ENCODE peak calls at places on chromosomes 16 and 17, in five cellular contexts. V is OCI-LY7, R is fibroblast of villous mesenchyme, G is MG63, U is body of pancreas. B is an unnamed sample.

GRCh38 chr17:2402517-2402916 is 1.7 kb upstream of the MNT start:
- DNase-seq in R (no peak), U (no peak), V (no peak), G (no peak), B (no peak)

GRCh38 chr16:54998834-54999233 is 68.2 kb downstream of the IRX5 start:
- DNase-seq in V (no peak), R (no peak), G (no peak), U (no peak), B (no peak)

GRCh38 chr17:2075336-2076056 is 20.6 kb downstream of the HIC1 start:
- DNase-seq in U (no peak), R (peak; percentile 83), G (peak; percentile 43), V (no peak), B (no peak)

GRCh38 chr16:3074860-3075545 is 9.6 kb downstream of the IL32 start:
- DNase-seq in U (no peak), G (no peak), V (peak; percentile 83), R (no peak), B (peak; percentile 93)

GRCh38 chr16:85178596-85178995 is 66.3 kb upstream of the CIBAR2 start:
- DNase-seq in G (no peak), R (no peak), U (no peak), V (no peak), B (no peak)

GRCh38 chr16:80460988-80461387 is 79.8 kb upstream of the DYNLRB2 start:
- DNase-seq in R (no peak), V (no peak), G (no peak), U (no peak), B (no peak)

GRCh38 chr17:66416207-66416940 is 114.0 kb downstream of the PRKCA start:
- DNase-seq in V (no peak), G (no peak), U (peak; percentile 12), R (no peak), B (no peak)

GRCh38 chr16:86682219-86682904 is 104.0 kb downstream of the FOXL1 start:
- DNase-seq in U (no peak), R (no peak), G (no peak), V (no peak), B (no peak)

GRCh38 chr17:10758062-10758461 is 28.2 kb upstream of the TMEM220 start:
- DNase-seq in U (peak; percentile 55), G (no peak), R (no peak), V (no peak), B (peak; percentile 12)

DNA sequence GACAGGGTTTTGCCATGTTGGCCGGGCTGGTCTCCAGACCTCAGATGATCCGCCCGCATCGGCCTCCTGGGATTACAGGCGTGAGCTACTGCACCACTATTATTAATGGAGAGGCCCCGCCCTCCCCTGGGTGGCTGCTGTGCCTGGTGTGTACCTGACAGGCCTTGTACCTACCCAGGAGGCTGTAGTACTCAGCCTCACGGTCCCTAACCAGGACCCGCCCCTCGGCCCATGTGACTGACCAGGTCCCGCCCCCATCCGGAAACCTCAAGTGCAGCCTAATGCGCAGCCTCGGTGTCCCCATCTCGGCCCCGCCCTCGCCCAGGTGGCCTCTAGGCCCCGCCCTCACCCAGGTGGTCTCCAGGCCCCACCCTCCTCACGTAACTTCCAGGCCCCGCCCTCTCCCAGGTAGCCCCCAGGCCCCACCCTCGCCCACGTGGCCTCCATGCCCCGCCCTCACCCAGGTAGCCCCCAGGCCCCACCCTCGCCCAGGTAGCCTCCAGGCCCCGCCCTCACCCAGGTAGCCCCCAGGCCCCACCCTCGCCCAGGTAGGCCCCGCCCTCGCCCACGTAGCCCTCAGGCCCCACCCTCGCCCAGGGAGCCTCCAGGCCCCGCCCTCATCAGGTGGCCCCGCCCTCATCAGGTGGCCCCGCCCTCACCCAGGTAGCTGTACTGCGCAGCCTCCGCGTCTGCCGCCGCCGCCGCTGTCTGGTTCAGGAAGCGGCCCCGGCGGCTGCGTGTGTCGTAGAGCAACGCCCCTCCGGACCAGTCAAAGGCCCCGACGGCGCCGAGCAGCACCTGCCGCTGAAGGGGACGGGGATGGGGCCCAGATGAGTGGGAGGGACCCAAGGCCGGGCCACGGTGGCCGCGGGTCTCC is 31.0 kb downstream of the HASPIN start:
- DNase-seq in R (no peak), G (no peak), U (peak; percentile 100), V (no peak), B (peak; percentile 68)
- H3K4me3 ChIP-seq in R (no peak overlapping the region), G (no peak overlapping the region), U (peak overlapping the region; percentile 44), V (no peak overlapping the region), B (no peak overlapping the region)

GRCh38 chr16:44655-45054 is 8.8 kb downstream of the POLR3K start:
- DNase-seq in V (no peak), U (no peak), R (no peak), G (no peak), B (no peak)

GRCh38 chr16:47234-47633 is 6.2 kb downstream of the POLR3K start:
- DNase-seq in G (no peak), U (no peak), V (no peak), R (no peak), B (no peak)

GRCh38 chr16:43294-43693 is 10.1 kb downstream of the POLR3K start:
- DNase-seq in V (no peak), U (no peak), R (no peak), G (no peak), B (no peak)

GRCh38 chr16:42069-42457 is 11.3 kb downstream of the POLR3K start:
- DNase-seq in G (no peak), V (no peak), R (no peak), U (no peak), B (no peak)

GRCh38 chr16:45454-45853 is 8.0 kb downstream of the POLR3K start:
- DNase-seq in V (no peak), G (no peak), R (no peak), U (no peak), B (no peak)
- H3K4me3 ChIP-seq in V (no peak overlapping the region), G (no peak overlapping the region), R (no peak overlapping the region), U (no peak overlapping the region), B (no peak overlapping the region)

GRCh38 chr17:8696951-8697745 is 47.5 kb downstream of the CCDC42 start:
- DNase-seq in R (peak; percentile 80), U (no peak), G (no peak), V (no peak), B (no peak)
- H3K4me3 ChIP-seq in R (no peak overlapping the region), U (no peak overlapping the region), G (no peak overlapping the region), V (no peak overlapping the region), B (no peak overlapping the region)

GRCh38 chr16:64419832-64420231 is 702.0 kb downstream of the CDH11 start:
- DNase-seq in V (no peak), U (no peak), R (no peak), G (no peak), B (no peak)

GRCh38 chr16:64412578-64413280 is 709.1 kb downstream of the CDH11 start:
- DNase-seq in U (no peak), R (no peak), V (no peak), G (peak; percentile 52), B (no peak)

GRCh38 chr16:64417711-64418227 is 704.1 kb downstream of the CDH11 start:
- DNase-seq in G (no peak), V (no peak), R (no peak), U (no peak), B (no peak)

GRCh38 chr16:64421515-64421914 is 700.3 kb downstream of the CDH11 start:
- DNase-seq in R (no peak), U (no peak), V (peak; percentile 51), G (no peak), B (no peak)

DNA sequence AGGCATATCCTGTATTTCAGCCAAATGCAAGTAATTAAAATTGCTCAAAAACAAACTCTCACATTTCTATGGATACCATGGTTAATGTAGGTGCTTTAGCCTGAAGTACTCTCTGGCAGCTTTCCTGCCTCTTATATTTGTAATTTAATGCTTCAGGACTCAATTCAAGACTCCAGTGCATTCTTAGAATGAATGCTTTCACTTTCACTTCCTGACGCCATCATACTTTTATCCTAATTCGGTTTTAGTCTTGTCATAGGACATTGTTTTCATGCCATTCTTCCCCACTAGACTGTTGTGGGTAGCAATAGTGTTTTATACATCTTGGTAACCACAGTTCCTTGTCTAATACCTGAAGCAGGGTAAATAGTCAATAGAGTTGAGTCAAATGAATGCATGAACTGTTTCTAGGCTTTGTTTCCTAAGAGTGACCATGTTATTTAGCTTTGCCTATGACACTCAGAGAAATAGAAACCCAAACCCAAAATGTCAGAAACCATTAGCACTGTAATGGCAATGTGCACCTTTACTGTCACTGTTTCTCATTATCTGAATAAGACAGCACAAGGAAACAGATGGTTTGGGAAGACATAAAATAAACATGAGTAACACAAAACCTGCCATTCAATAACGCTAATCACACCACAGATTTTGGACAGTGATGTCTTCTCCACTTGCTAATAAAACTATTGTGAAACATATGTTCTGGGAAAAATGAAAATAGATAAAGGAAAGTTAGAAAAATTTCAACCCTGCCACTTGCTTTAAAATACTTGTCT is 705.4 kb downstream of the CDH11 start:
- DNase-seq in U (no peak), R (peak; percentile 56), V (peak; percentile 37), G (no peak), B (peak; percentile 1)
- H3K4me3 ChIP-seq in U (no peak overlapping the region), R (peak overlapping the region; percentile 56), V (peak overlapping the region; percentile 33), G (peak overlapping the region; percentile 33), B (no peak overlapping the region)

DNA sequence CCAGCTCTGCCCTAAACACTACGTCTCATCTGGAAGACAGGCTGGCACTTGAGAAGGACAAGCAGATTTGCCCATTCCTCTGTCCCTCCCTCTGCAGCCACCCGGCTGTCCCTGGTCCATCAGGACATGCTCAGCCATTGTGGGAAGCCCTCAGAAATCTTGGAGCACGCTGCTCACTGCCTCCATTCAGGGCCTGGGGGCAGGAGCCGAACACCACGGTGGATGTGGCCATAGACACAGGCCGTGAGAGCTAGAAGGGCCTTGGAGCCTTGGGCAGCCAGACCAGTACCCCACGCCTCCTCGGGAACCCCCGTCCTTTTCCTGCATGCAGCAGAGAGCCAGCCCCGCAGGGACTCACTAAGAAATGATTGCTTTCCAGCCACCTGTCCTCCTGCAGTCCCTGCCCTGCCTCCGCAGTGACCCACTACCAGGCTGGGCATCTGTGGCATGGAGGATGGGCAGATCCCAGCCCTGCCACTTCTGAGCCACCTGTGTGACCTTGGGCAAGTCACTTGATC is 3.4 kb downstream of the DOC2A start:
- DNase-seq in U (no peak), R (no peak), G (no peak), V (no peak), B (no peak)
- H3K4me3 ChIP-seq in U (no peak overlapping the region), R (no peak overlapping the region), G (no peak overlapping the region), V (no peak overlapping the region), B (no peak overlapping the region)

DNA sequence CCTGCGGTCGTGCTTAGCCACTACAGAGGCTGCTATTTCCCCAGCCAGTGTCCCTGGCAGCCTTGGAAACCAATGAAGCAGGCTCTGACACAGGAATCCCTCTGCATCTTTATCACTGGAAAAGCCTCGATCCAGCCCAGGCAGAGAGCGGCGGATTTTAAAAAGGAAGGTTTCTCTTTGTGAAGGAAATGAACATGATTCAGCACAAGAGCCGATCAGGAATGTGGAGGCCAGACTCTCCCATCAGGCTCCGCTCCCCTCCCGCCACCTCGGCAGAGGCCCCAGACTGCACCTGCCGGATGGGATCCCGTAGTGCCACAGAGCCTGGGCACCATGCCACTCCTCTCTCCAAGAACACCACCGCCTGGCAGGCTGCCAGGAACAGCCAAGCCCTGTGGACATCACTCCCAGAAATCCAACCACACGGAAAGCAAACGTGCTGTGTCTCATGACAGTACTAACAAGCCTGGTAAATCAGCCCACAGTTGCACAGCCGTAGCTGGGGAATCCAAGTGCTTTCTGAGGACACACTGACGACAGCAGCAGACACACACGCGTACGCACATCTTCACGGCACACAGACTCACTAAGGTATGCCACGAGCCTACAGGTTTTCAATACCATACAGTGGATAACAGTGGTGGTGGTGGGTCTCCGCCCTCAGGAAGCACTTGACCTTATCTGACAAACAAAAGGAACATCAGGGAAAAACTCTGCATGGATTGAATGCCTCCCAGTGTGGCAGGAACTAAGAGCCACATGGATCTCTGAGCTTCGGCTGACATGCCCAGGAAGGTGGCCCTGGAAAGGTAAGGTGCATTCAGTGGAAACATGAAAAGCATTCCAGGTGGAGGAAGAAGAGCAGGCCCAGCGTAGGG is 5.4 kb downstream of the LRRC75A start:
- DNase-seq in U (peak; percentile 97), G (peak; percentile 68), V (no peak), R (peak; percentile 72), B (no peak)
- H3K4me3 ChIP-seq in U (no peak overlapping the region), G (no peak overlapping the region), V (no peak overlapping the region), R (no peak overlapping the region), B (no peak overlapping the region)

GRCh38 chr16:66521951-66522771 is 27.8 kb downstream of the TK2 start:
- DNase-seq in V (peak; percentile 14), U (no peak), R (peak; percentile 57), G (peak; percentile 11), B (peak; percentile 94)
- H3K4me3 ChIP-seq in V (no peak overlapping the region), U (no peak overlapping the region), R (no peak overlapping the region), G (no peak overlapping the region), B (no peak overlapping the region)